ENCODE peak calls at places on chromosomes 7 and 10, in four cellular contexts. P is GM12878, M is K562, I is HepG2. S is an unnamed sample.

GRCh38 chr7:105387621-105388372 is 924 bp downstream of the SRPK2 start:
- DNase-seq in P (no peak), M (peak), I (peak), S (peak)

GRCh38 chr7:54839538-54840213 is 80.7 kb upstream of the SEC61G start:
- DNase-seq in P (no peak), M (peak), I (peak), S (peak)

GRCh38 chr10:61390841-61391240 is 62.3 kb downstream of the TMEM26 start:
- DNase-seq in P (peak), M (no peak), I (no peak), S (no peak)

GRCh38 chr7:1438821-1439220 is 20.4 kb downstream of the MICALL2 start:
- DNase-seq in P (no peak), M (no peak), I (no peak), S (no peak)

GRCh38 chr7:142556745-142557144 is 192.5 kb upstream of the PRSS1 start:
- DNase-seq in P (no peak), M (peak), I (peak), S (peak)

GRCh38 chr7:35424869-35425495 is 171.1 kb upstream of the TBX20 start:
- DNase-seq in P (no peak), M (peak), I (peak), S (peak)

GRCh38 chr7:21256310-21256877 is 171.5 kb upstream of the SP4 start:
- DNase-seq in P (no peak), M (peak), I (peak), S (peak)

GRCh38 chr10:103241262-103242011 is 4.2 kb upstream of the RPEL1 start:
- DNase-seq in P (no peak), M (no peak), I (peak), S (no peak)

GRCh38 chr7:12729112-12729511 is 41.7 kb downstream of the ARL4A start:
- DNase-seq in P (no peak), M (peak), I (peak), S (peak)

GRCh38 chr7:93854480-93854879 is 36.1 kb downstream of the TFPI2 start:
- DNase-seq in P (no peak), M (no peak), I (no peak), S (no peak)

GRCh38 chr10:70132098-70133029 is at the start of gene AIFM2:
- DNase-seq in P (no peak), M (peak), I (peak), S (peak)

GRCh38 chr10:36248314-36248981 is 606.4 kb upstream of the FZD8 start:
- DNase-seq in P (no peak), M (no peak), I (no peak), S (no peak)

DNA sequence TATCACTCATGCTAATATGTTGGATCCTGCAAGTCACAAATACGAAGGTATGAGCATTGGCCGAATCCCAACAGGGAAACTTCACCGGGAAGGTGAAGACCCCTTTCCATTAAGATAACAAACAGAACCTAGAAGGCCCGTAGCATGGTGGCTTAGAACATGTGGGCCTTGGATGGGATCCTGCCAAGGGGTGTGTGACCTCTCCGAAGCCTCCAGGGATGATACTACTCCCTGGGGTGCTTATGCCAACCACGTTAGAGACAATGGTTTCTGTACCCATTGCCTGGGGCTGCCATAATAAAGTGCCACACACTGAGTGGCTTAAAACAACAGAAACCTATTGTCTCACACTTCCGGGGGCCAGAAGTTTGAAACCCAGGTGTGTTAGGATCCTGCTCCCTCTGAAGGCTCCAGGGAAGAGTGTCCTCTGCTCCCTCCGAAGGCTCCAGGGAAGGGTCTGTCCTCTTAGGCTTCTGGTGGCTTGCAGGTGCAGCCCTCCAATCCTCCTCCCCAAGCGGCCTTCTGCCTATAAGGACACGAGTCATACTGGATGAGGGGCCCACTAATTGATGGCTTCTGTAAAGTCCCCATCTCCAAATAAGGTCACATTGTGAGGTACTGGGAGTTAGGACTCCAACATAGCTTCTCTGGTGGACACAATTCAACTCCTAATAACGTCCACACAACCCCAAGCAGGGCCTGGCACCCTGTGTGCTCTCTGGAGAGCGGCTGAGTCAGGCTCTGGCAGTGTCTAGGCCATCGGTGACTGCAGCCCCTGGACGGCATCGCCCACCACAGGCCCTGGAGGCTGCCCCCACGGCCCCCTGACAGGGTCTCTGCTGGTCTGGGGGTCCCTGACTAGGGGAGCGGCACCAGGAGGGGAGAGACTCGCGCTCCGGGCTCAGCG is 992 bp upstream of the MGMT start:
- DNase-seq in P (no peak), M (no peak), I (no peak), S (no peak)
- TF ChIP-seq SMC3 in P (no peak), M (no peak), I (no peak), S (no peak)

DNA sequence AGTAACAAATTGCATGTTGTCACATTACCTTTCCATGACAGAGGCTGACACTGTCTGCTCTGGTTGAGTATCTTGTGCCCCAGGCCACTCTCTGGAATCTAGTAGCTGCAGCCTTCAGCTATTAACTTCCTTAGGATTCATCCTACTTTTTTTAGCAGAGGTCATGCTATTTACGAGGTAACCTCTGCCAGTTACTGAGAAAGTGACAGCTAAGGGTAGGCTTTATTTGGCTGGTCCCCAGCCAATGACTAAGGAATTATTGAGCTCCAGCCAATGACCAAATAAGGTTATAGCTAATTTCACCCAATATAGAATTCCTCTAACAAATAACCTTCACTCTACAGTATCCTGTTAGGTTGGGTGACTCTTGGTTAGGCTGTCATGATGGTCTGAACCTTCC is 1361.7 kb downstream of the XPNPEP1 start:
- DNase-seq in P (no peak), M (no peak), I (no peak), S (no peak)
- TF ChIP-seq FOXM1 in P (no peak), M (no peak), I (no peak), S (no peak)

GRCh38 chr10:72259491-72260214 is 14.1 kb upstream of the DDIT4 start:
- DNase-seq in P (no peak), M (no peak), I (no peak), S (peak)
- TF ChIP-seq SMC3 in P (no peak), M (no peak), I (no peak), S (no peak)

GRCh38 chr10:6721964-6722615 is 142.0 kb upstream of the PRKCQ start:
- DNase-seq in P (no peak), M (no peak), I (no peak), S (no peak)
- TF ChIP-seq FOXM1 in P (no peak), M (no peak), I (no peak), S (no peak)

DNA sequence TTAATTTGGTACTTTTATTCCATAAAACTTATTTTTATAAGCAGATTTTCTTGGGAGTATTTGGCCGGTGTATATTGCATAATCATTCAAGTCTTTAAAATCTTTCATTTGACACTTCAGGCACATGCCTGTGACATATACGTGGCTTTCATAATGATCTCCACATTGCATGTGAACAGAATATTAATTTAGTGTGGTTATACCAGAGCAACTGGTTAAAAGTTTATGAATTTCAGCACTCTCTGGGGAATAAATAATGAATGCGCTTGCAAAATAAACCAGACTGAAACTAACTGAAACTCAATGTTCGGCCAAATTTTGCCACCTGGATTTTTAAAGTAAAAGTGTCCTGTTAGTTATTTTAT is 242.3 kb downstream of the GLI3 start:
- DNase-seq in P (no peak), M (no peak), I (no peak), S (no peak)
- TF ChIP-seq SMC3 in P (no peak), M (no peak), I (no peak), S (no peak)

DNA sequence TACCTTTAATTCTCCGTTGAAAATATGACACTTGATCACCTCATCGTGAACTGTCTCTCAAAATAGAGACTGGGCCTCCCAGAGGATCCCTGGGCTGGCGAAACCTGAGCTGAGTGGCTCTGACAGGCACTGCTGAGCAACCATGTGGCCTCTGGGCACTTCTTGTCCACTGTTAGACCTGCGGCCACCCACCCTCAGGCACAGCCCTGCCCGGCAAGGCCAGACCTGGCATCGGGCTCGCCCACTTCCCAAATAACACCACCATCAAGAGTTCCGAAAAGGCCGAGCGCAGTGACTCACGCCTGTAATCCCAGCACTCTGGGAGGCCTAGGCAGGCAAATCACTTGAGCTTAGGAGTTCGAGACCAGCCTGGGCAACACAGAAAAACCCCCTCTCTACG is 82.5 kb downstream of the COBL start:
- DNase-seq in P (no peak), M (no peak), I (no peak), S (no peak)
- TF ChIP-seq FOXM1 in P (no peak), M (no peak), I (no peak), S (no peak)

DNA sequence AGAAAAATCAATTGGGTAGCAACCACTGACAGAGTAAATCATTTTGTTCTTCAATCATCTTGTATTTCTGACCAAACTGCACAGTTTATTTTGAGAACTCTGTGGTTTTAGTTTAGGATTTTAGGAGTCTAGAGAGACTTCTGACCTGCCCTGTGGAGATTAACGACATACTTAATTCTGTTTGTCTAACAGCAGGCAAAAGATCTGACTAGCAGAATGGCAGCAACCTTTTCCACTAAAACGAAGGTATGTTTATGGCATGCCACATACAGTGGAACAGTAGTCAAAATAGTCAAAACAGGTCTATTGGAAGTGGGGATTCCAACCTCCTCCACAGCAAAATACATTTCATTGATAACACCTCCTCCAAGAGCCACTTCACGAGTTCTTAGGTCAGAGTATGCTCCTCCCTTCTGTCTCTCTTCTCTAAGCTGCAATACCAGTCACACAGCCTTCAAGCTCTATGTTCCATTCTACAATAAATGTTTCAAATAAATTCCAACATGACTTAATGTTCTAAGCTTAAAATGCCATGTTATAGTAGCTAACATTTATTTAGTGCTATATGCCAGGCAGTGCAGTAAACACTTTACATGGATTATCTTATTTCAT is 34.4 kb downstream of the NRCAM start:
- DNase-seq in P (no peak), M (no peak), I (no peak), S (no peak)
- TF ChIP-seq SMC3 in P (no peak), M (no peak), I (no peak), S (no peak)

GRCh38 chr10:117860823-117861222 is 185.9 kb downstream of the RAB11FIP2 start:
- DNase-seq in P (no peak), M (peak), I (peak), S (peak)
- TF ChIP-seq FOXM1 in P (no peak), M (no peak), I (no peak), S (no peak)

GRCh38 chr7:119270045-119270464 is 1002.9 kb upstream of the KCND2 start:
- DNase-seq in P (no peak), M (peak), I (peak), S (peak)
- TF ChIP-seq SMC3 in P (peak), M (peak), I (peak), S (peak)

S was measured in SK-N-SH.